ENCODE peak calls at places on chromosomes 3 and 15, in seven cellular contexts. A, H, L, K, S, W and M are unnamed samples.

GRCh38 chr3:76203578-76203977 is 418.2 kb upstream of the ZNF717 start:
- DNase-seq in A (no peak), H (no peak), W (no peak), K (no peak), S (peak; percentile 0), L (no peak), M (no peak)

GRCh38 chr3:187112934-187113793 is 26.1 kb downstream of the RPL39L start:
- DNase-seq in S (no peak), K (no peak), H (peak; percentile 26), L (peak; percentile 19), W (peak; percentile 47), A (no peak), M (no peak)

GRCh38 chr15:70266412-70267089 is 168.8 kb upstream of the TLE3 start:
- DNase-seq in A (peak; percentile 79), H (peak; percentile 49), L (no peak), W (no peak), S (peak; percentile 79), K (no peak), M (no peak)

GRCh38 chr3:99659032-99659431 is 20.6 kb downstream of the COL8A1 start:
- DNase-seq in H (peak; percentile 93), A (no peak), W (no peak), K (no peak), S (no peak), L (no peak), M (peak; percentile 95)

GRCh38 chr3:126577256-126577655 is 18.5 kb upstream of the C3orf22 start:
- DNase-seq in W (no peak), K (no peak), L (no peak), A (no peak), S (no peak), H (no peak), M (no peak)

GRCh38 chr3:84108442-84108971 is 850.3 kb upstream of the CADM2 start:
- DNase-seq in S (peak; percentile 16), K (peak; percentile 6), L (no peak), H (peak; percentile 75), W (no peak), A (no peak), M (peak; percentile 15)

GRCh38 chr3:68943753-68944500 is 11.6 kb upstream of the TAFA4 start:
- DNase-seq in H (no peak), W (no peak), L (no peak), A (no peak), S (no peak), K (peak; percentile 19), M (no peak)

GRCh38 chr3:183554377-183554776 is 1.1 kb downstream of the KLHL6 start:
- DNase-seq in W (peak; percentile 49), A (no peak), H (no peak), K (no peak), L (peak; percentile 63), S (no peak), M (no peak)

GRCh38 chr3:177905173-177905894 is 630.9 kb upstream of the KCNMB2 start:
- DNase-seq in S (peak; percentile 7), A (no peak), W (no peak), L (no peak), H (peak; percentile 97), K (no peak), M (peak; percentile 22)

GRCh38 chr3:185734725-185735096 is 90.1 kb downstream of the IGF2BP2 start:
- DNase-seq in H (no peak), L (no peak), K (no peak), W (no peak), S (no peak), A (no peak), M (no peak)

GRCh38 chr15:80194186-80194585 is 41.4 kb downstream of the FAH start:
- DNase-seq in S (no peak), L (no peak), A (no peak), K (no peak), H (no peak), W (no peak), M (no peak)

GRCh38 chr3:53255360-53255774 is 455 bp downstream of the TKT start:
- DNase-seq in S (no peak), L (peak; percentile 78), H (no peak), W (peak; percentile 62), A (peak; percentile 30), K (no peak), M (no peak)

GRCh38 chr3:65953301-65953812 is 85.4 kb downstream of the MAGI1 start:
- DNase-seq in W (no peak), A (no peak), H (no peak), S (peak; percentile 93), K (peak; percentile 23), L (no peak), M (no peak)

GRCh38 chr3:133532951-133533350 is 40.5 kb upstream of the CDV3 start:
- DNase-seq in A (no peak), L (no peak), K (no peak), S (no peak), W (no peak), H (no peak), M (no peak)

GRCh38 chr3:57896046-57896445 is 112.2 kb upstream of the FLNB start:
- DNase-seq in S (no peak), K (no peak), L (no peak), A (no peak), H (no peak), W (no peak), M (no peak)

GRCh38 chr15:66734961-66735908 is 33.2 kb downstream of the SMAD6 start:
- DNase-seq in H (no peak), L (no peak), S (no peak), W (no peak), A (no peak), K (no peak), M (no peak)

GRCh38 chr15:67880651-67881182 is 40.9 kb upstream of the RNU6-1 start:
- DNase-seq in K (no peak), A (no peak), L (no peak), H (peak; percentile 19), S (no peak), W (no peak), M (no peak)

GRCh38 chr3:153357436-153357835 is 195.4 kb downstream of the RAP2B start:
- DNase-seq in K (no peak), S (no peak), W (no peak), L (no peak), A (no peak), H (peak; percentile 54), M (no peak)

GRCh38 chr3:153977148-153977547 is 144.0 kb upstream of the ARHGEF26 start:
- DNase-seq in H (peak; percentile 79), W (no peak), L (no peak), S (no peak), K (no peak), A (no peak), M (no peak)

GRCh38 chr3:38487323-38487722 is 8.8 kb upstream of the EXOG start:
- DNase-seq in K (no peak), L (peak; percentile 62), A (no peak), H (no peak), W (peak; percentile 67), S (no peak), M (no peak)

GRCh38 chr3:197186887-197187588 is 111.4 kb downstream of the DLG1 start:
- DNase-seq in S (peak; percentile 8), H (peak; percentile 55), L (peak; percentile 52), A (no peak), K (peak; percentile 71), W (peak; percentile 75), M (peak; percentile 12)

GRCh38 chr15:77907824-77908751 is 169.4 kb downstream of the TBC1D2B start:
- DNase-seq in W (peak; percentile 61), S (peak; percentile 57), H (no peak), A (no peak), L (peak; percentile 66), K (peak; percentile 45), M (no peak)

GRCh38 chr3:111299070-111299672 is 227.6 kb downstream of the NECTIN3 start:
- DNase-seq in K (peak; percentile 45), L (no peak), S (no peak), W (no peak), A (no peak), H (peak; percentile 20), M (no peak)

GRCh38 chr15:51816615-51817014 is 12.8 kb upstream of the TMOD3 start:
- DNase-seq in L (no peak), A (no peak), S (no peak), W (no peak), H (no peak), K (no peak), M (no peak)

GRCh38 chr3:138114988-138115971 is at the start of gene DZIP1L:
- DNase-seq in W (peak; percentile 43), H (peak; percentile 22), K (peak; percentile 90), S (peak; percentile 53), L (peak; percentile 84), A (peak; percentile 69), M (no peak)
- TF ChIP-seq CTCF in W (peak; percentile 49), H (peak; percentile 27), K (peak; percentile 62), S (peak; percentile 52), L (peak; percentile 62), A (peak; percentile 80), M (peak; percentile 37)

GRCh38 chr3:28853830-28854229 is 427.0 kb upstream of the RBMS3 start:
- DNase-seq in S (no peak), K (no peak), W (no peak), L (no peak), A (no peak), H (no peak), M (no peak)
- TF ChIP-seq CTCF in S (no peak), K (peak; percentile 20), W (no peak), L (no peak), A (no peak), H (no peak), M (peak; percentile 19)

DNA sequence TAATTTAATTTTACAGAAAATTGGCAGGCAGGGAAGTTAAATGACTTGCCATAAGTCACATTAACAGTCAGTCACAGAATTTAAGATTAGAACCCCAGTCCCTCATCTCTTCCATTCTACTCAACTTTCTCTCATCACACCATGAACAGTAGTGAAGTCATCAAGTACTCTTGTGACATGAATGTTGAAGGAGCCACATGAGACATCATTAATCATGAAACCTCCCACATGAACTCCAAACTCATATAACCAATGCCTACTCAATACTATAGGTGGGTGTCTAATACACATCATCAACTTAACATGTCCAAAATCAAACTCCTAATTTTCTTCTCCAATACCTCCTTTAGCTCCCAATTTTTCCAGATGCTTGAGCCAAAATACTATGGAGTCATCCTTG is 19.5 kb downstream of the PHC3 start:
- DNase-seq in A (no peak), K (no peak), L (no peak), W (no peak), H (no peak), S (no peak), M (no peak)
- TF ChIP-seq CTCF in A (no peak), K (no peak), L (no peak), W (no peak), H (no peak), S (no peak), M (no peak)

DNA sequence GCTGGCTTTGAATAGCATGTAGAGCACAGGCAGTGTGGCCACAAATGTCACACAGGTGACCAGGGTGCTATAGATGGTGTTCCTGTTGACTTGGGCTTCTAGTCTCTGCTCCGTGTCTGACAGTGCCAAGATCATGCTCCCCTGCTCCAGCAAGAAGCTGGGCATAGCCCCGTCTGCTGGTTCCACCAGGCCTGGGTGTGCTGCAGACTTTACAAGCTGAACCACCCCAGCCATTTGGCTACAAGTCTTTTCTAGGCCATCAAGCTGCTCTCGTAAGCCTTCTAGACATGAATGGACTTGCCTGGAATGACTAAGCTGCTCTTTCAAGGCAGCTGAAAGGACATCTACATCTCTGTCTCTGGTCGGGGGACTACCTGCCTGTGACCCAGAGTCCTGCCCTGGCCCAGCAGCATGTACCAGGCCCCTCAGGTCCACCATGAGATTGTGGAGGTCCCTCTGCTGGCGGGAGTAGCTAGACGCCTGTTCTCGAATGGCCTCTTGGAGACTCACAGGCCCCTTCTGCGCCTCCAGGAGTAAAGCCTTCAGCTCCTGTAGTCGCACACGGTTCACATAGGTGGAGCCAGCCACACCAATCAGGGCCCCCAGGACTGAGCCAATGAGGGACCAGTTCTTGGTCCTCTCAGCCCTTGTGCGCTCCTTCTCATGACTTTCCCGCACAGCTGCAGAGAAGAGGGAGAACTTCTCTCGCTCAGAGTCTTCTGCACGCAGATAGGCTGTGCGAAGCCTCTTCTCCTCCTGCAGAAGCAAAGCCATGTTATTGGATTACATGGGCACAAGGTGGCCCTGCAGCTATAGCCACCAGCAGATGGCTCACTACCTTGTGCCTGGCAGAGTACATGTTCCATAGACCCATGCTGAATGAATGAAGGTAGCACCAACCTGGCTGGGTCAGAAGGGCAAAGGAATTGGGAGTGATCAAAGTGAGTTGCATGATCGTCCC is 2.8 kb upstream of the PLXNB1 start:
- DNase-seq in L (no peak), A (no peak), K (peak; percentile 76), H (no peak), W (peak; percentile 46), S (no peak), M (no peak)
- TF ChIP-seq CTCF in L (peak; percentile 12), A (peak; percentile 5), K (peak; percentile 35), H (peak; percentile 11), W (no peak), S (no peak), M (peak; percentile 47)